ENCODE peak calls at places on chromosomes 7 and 10, in six cellular contexts. Z, T, G, W, E and O are unnamed samples.

GRCh38 chr7:24718431-24718831 is 38.8 kb downstream of the GSDME start:
- DNase-seq in Z (no peak), T (no peak), G (no peak), W (no peak), E (no peak), O (no peak)

GRCh38 chr7:94632338-94633024 is 23.5 kb downstream of the SGCE start:
- DNase-seq in Z (no peak), T (peak; percentile 82), G (no peak), W (no peak), E (peak; percentile 7), O (peak; percentile 32)

GRCh38 chr10:7211857-7212577 is 198.8 kb downstream of the SFMBT2 start:
- DNase-seq in Z (no peak), T (no peak), G (no peak), W (no peak), E (no peak), O (no peak)

GRCh38 chr10:74111799-74112198 is 38.8 kb downstream of the AP3M1 start:
- DNase-seq in Z (no peak), T (no peak), G (no peak), W (no peak), E (no peak), O (no peak)

GRCh38 chr10:110491346-110491745 is 6.4 kb upstream of the DUSP5 start:
- DNase-seq in Z (no peak), T (no peak), G (no peak), W (no peak), E (no peak), O (no peak)

GRCh38 chr10:104920476-104920875 is 279.4 kb downstream of the SORCS3 start:
- DNase-seq in Z (no peak), T (no peak), G (no peak), W (no peak), E (no peak), O (no peak)

GRCh38 chr10:95246582-95247051 is 44.2 kb downstream of the PDLIM1 start:
- DNase-seq in Z (peak; percentile 81), T (peak; percentile 90), G (peak; percentile 27), W (peak; percentile 83), E (peak; percentile 96), O (peak; percentile 57)

GRCh38 chr10:27744478-27745379 is 890 bp downstream of the MKX start:
- DNase-seq in Z (peak; percentile 72), T (no peak), G (no peak), W (peak; percentile 52), E (peak; percentile 66), O (peak; percentile 58)

GRCh38 chr7:27098493-27099223 is 2.9 kb upstream of the HOXA1 start:
- DNase-seq in Z (peak; percentile 86), T (no peak), G (no peak), W (peak; percentile 66), E (peak; percentile 64), O (no peak)

GRCh38 chr10:33223326-33224014 is 111.0 kb downstream of the NRP1 start:
- DNase-seq in Z (no peak), T (no peak), G (no peak), W (no peak), E (no peak), O (no peak)

GRCh38 chr10:49397036-49397999 is 1.4 kb upstream of the DRGX start:
- DNase-seq in Z (no peak), T (no peak), G (no peak), W (peak; percentile 54), E (peak; percentile 62), O (no peak)